ENCODE peak calls at places on chromosomes 2 and 18, in seven cellular contexts. K, T, Y, C, H, Q and U are unnamed samples.

GRCh38 chr18:25467226-25468065 is 115.5 kb upstream of the ZNF521 start:
- DNase-seq in Q (no peak), H (no peak), K (no peak), C (no peak), Y (no peak), T (no peak), U (no peak)

GRCh38 chr2:63755980-63756379 is 85.7 kb upstream of the UGP2 start:
- DNase-seq in K (no peak), T (no peak), H (no peak), Y (no peak), Q (no peak), C (no peak), U (no peak)

GRCh38 chr2:23904215-23904614 is 22.7 kb downstream of the ATAD2B start:
- DNase-seq in T (no peak), C (no peak), Q (no peak), Y (no peak), H (no peak), K (no peak), U (no peak)

GRCh38 chr2:237447496-237447895 is 33.5 kb upstream of the COL6A3 start:
- DNase-seq in Y (no peak), T (no peak), C (no peak), K (no peak), Q (no peak), H (no peak), U (no peak)

GRCh38 chr2:41414486-41415230 is 633.2 kb upstream of the PKDCC start:
- DNase-seq in Y (peak; percentile 56), T (peak; percentile 1), H (no peak), C (no peak), Q (peak; percentile 61), K (peak; percentile 5), U (peak; percentile 27)

GRCh38 chr2:64947906-64948305 is 41.3 kb upstream of the SLC1A4 start:
- DNase-seq in Y (no peak), K (no peak), T (no peak), H (no peak), C (no peak), Q (no peak), U (no peak)

GRCh38 chr18:49360582-49360981 is 99.9 kb downstream of the DYM start:
- DNase-seq in T (no peak), K (peak; percentile 12), Y (no peak), H (no peak), C (no peak), Q (no peak), U (no peak)

GRCh38 chr2:113219889-113220641 is 46.3 kb downstream of the PSD4 start:
- DNase-seq in H (peak; percentile 36), Q (no peak), T (no peak), K (no peak), Y (peak; percentile 85), C (peak; percentile 50), U (no peak)

GRCh38 chr2:46082531-46083485 is 214.4 kb upstream of the EPAS1 start:
- DNase-seq in H (no peak), K (no peak), C (no peak), Q (no peak), T (no peak), Y (no peak), U (no peak)

GRCh38 chr2:25664531-25665307 is 8.7 kb downstream of the DTNB start:
- DNase-seq in Q (peak; percentile 70), K (no peak), T (peak; percentile 43), Y (peak; percentile 79), H (peak; percentile 33), C (peak; percentile 68), U (peak; percentile 64)

GRCh38 chr2:11945139-11946126 is 199.0 kb downstream of the LPIN1 start:
- DNase-seq in Q (no peak), H (no peak), T (no peak), C (no peak), Y (no peak), K (peak; percentile 50), U (no peak)

GRCh38 chr18:57803119-57803969 is at the start of gene ATP8B1:
- DNase-seq in Y (no peak), K (no peak), H (peak; percentile 18), T (peak; percentile 56), Q (no peak), C (peak; percentile 78), U (peak; percentile 75)

GRCh38 chr2:173355866-173356508 is 1.3 kb downstream of the CDCA7 start:
- DNase-seq in T (no peak), H (no peak), Q (peak; percentile 15), K (no peak), C (no peak), Y (peak; percentile 73), U (no peak)
- TF ChIP-seq YY1 in T (no peak), H (no peak), Q (no peak), K (no peak), C (no peak), Y (no peak), U (no peak)

GRCh38 chr2:9124231-9124651 is 82.4 kb upstream of the ASAP2 start:
- DNase-seq in H (no peak), K (no peak), T (no peak), Y (no peak), Q (no peak), C (no peak), U (no peak)

GRCh38 chr2:9122367-9122766 is 84.2 kb upstream of the ASAP2 start:
- DNase-seq in K (no peak), Y (no peak), H (no peak), T (no peak), Q (no peak), C (no peak), U (no peak)

GRCh38 chr2:9127316-9127715 is 79.3 kb upstream of the ASAP2 start:
- DNase-seq in C (no peak), Q (no peak), H (no peak), Y (no peak), T (no peak), K (no peak), U (no peak)

GRCh38 chr2:9126540-9126939 is 80.1 kb upstream of the ASAP2 start:
- DNase-seq in T (no peak), C (no peak), K (no peak), H (no peak), Y (no peak), Q (no peak), U (no peak)

DNA sequence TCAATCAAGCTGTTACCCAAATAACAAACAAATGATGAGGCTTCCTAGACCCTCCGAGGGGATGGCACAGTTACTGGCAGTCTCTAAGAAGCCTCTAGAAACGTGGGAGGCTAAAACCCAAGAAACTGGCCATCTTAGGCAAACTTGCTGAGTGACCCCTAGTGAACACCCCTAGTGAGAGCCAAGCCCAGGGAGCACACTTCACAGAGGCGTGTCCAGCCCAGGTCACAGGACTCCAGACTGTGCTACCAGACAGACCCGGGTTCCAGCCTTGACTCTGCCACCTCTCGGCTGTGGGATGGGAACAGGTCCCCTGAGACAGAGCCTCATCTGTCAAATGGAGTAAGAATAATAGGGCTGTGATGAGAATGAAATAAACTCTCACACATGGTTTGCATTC is 83.5 kb upstream of the ASAP2 start:
- DNase-seq in T (no peak), C (no peak), H (no peak), Q (no peak), K (no peak), Y (no peak), U (no peak)
- TF ChIP-seq YY1 in T (no peak), C (no peak), H (no peak), Q (no peak), K (no peak), Y (no peak), U (no peak)

DNA sequence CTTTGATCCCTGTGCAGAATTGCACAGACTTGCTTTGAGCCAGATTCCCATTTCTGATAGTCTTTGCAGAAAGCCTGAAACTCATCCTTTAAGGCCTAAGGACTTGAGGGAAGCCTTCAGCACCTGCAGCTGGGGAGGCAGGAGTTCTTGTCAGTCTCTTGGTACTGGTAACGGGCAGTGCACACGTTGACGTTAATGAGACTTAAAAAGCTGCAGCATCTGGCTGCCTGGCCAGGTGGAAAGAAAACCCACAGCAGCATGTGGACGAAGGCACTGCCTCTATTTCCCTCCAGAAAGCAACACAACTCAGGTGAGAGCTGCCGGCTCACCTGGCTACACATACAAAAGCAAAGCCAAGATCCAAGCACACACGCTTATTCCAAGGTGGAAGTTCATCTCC is 178.8 kb downstream of the ANAPC1 start:
- DNase-seq in C (no peak), Q (no peak), K (no peak), H (no peak), Y (no peak), T (no peak), U (no peak)
- TF ChIP-seq YY1 in C (no peak), Q (no peak), K (no peak), H (no peak), Y (no peak), T (no peak), U (no peak)

DNA sequence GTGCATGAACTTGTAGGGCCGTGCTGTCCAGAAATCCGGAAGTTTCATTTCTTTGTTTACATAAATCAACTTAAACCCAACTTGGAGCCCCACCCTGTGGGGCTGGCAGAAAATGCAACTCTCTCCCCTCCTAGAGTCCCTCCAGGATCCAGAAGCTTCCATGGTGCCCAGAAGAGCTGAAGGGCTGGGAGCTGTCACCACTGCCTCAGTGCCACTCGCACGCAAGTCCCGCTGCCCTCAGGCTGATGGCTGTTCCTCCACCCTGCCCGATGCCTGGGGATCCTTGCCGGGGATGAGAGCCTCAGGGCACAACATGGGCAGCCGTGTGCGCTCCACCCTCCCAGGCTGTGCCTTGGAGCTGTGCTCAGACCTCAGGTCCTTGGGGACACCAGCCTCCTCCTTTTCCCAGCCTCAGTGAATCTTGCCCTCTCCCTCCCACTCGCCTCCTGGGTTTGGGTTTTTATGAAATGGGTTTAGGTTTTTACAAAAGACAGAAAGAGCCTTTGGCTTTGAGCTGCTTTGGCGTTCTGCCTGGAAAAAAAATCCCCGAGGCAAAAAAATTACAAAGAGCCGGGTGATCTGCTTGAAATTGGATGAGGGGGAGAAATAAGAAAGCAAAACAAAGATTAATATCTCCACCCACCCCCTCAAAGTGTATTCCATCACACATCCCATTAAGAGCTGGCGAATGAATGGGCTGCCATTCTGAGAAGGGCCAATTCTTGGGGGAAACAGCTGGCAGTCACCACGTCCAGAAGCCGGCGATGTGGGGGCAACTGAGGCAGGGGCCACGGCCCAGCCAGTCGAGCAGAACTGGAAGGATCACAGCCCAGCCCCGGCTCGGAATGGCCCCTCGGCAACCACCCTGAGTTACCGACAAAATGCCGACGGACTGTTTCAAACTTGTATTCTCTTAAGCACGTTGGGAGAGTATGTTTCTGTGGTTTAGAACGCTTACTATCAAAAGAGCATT is 155.4 kb downstream of the TWIST2 start:
- DNase-seq in T (no peak), C (no peak), Q (no peak), K (no peak), H (no peak), Y (no peak), U (no peak)
- TF ChIP-seq YY1 in T (no peak), C (no peak), Q (no peak), K (no peak), H (no peak), Y (no peak), U (no peak)

DNA sequence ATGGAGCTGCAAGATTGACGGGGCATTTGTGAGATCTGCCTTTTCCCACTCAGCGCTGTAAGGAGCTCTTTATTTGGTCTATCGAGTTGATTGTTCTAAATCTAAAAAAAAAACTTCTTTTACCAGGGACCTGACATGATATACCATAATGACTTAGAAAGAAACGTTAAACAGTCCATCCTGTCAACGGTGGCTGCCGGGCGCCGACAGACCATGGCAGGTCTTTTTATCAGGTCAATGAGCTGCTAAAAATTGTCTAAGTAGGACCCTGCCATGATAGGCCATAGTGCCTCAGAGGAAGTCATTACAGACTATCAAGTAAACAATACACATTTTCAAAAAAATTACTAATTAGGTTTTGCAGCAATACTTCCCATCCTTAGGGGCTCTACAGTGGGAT is 87.9 kb downstream of the KLHL14 start:
- DNase-seq in T (no peak), Q (no peak), C (no peak), K (no peak), H (no peak), Y (no peak), U (no peak)
- TF ChIP-seq YY1 in T (no peak), Q (no peak), C (no peak), K (no peak), H (no peak), Y (no peak), U (no peak)